ENCODE peak calls at places on chromosomes 5 and 9, in four cellular contexts. One of them, this sample, is unnamed.

GRCh38 chr9:87950765-87951488 is 23.4 kb downstream of the CDK20 start:
- DNase-seq in HepG2: peak
- DNase-seq in H1: no peak
- DNase-seq in GM12878: no peak
- DNase-seq in this sample: no peak

GRCh38 chr5:56064984-56065383 is 70.2 kb upstream of the IL6ST start:
- DNase-seq in HepG2: no peak
- DNase-seq in H1: no peak
- DNase-seq in GM12878: peak
- DNase-seq in this sample: no peak

GRCh38 chr5:71475788-71476384 is 20.4 kb downstream of the BDP1 start:
- DNase-seq in HepG2: peak
- DNase-seq in H1: no peak
- DNase-seq in GM12878: no peak
- DNase-seq in this sample: peak

GRCh38 chr9:123434619-123435240 is 78.7 kb downstream of the CRB2 start:
- DNase-seq in HepG2: peak
- DNase-seq in H1: peak
- DNase-seq in GM12878: no peak
- DNase-seq in this sample: no peak

GRCh38 chr9:89342948-89343347 is 24.6 kb downstream of the SECISBP2 start:
- DNase-seq in HepG2: no peak
- DNase-seq in H1: no peak
- DNase-seq in GM12878: no peak
- DNase-seq in this sample: no peak

GRCh38 chr9:131366745-131367401 is 27.0 kb upstream of the PRRC2B start:
- DNase-seq in HepG2: peak
- DNase-seq in H1: no peak
- DNase-seq in GM12878: no peak
- DNase-seq in this sample: no peak

GRCh38 chr9:124478014-124478753 is 27.9 kb downstream of the ADGRD2 start:
- DNase-seq in HepG2: no peak
- DNase-seq in H1: no peak
- DNase-seq in GM12878: no peak
- DNase-seq in this sample: no peak

GRCh38 chr5:78424680-78425079 is 64.3 kb downstream of the SCAMP1 start:
- DNase-seq in HepG2: no peak
- DNase-seq in H1: no peak
- DNase-seq in GM12878: no peak
- DNase-seq in this sample: no peak

GRCh38 chr5:138245717-138246116 is 28.7 kb downstream of the GFRA3 start:
- DNase-seq in HepG2: peak
- DNase-seq in H1: no peak
- DNase-seq in GM12878: no peak
- DNase-seq in this sample: no peak

GRCh38 chr5:181052526-181052927 is 12.5 kb downstream of the BTNL9 start:
- DNase-seq in HepG2: no peak
- DNase-seq in H1: no peak
- DNase-seq in GM12878: no peak
- DNase-seq in this sample: peak
- TF ChIP-seq POLR2AphosphoS5 in HepG2: no peak
- TF ChIP-seq POLR2AphosphoS5 in H1: no peak
- TF ChIP-seq POLR2AphosphoS5 in GM12878: no peak
- TF ChIP-seq POLR2AphosphoS5 in this sample: no peak

DNA sequence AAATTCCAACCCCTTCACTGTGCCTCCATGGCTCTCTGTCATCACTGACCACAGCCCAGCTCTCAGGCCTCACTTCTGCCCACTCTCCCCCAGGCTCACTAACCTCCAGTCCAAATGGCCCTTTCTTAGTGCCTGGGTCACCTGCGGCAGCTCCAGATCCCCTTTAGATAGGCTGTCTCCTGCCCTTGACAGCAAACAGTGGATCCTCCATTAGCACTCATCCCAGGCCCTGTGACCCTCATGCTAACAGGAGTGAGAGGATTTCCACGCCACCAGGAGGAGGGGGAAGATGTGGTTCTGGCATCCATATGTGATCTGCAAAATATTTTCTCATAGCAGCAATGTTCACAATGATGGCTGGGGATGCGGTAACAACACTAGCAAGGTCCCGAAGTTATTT is 139.4 kb downstream of the DCP2 start:
- DNase-seq in HepG2: no peak
- DNase-seq in H1: no peak
- DNase-seq in GM12878: no peak
- DNase-seq in this sample: no peak
- TF ChIP-seq TAF1 in HepG2: no peak
- TF ChIP-seq TAF1 in H1: no peak
- TF ChIP-seq TAF1 in GM12878: no peak
- TF ChIP-seq TAF1 in this sample: no peak

GRCh38 chr9:126860077-126860756 is at the start of gene ZBTB34:
- DNase-seq in HepG2: peak
- DNase-seq in H1: peak
- DNase-seq in GM12878: no peak
- DNase-seq in this sample: peak
- TF ChIP-seq POLR2A in HepG2: peak
- TF ChIP-seq POLR2A in H1: no peak
- TF ChIP-seq POLR2A in GM12878: peak
- TF ChIP-seq POLR2A in this sample: peak

DNA sequence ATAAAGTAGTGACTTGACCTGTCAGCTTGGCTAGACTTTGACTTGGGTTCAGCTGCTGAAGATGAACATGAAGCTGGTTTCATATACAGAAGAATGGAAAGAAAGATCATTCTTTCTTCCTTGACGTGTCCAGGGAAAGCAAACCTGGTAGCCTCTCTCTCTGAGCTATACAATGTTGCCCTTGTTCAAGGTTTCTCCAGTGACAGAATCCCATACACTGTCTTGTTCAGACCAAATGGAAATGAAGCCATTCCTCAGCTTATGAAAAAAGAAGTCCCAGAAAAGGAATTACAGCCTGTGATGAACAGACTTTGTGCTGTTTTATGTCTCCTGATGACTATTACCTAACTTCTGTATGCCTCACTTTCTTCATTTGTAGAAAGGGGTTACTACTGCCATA is 349.8 kb upstream of the KLF4 start:
- DNase-seq in HepG2: no peak
- DNase-seq in H1: no peak
- DNase-seq in GM12878: no peak
- DNase-seq in this sample: no peak
- TF ChIP-seq POLR2AphosphoS5 in HepG2: no peak
- TF ChIP-seq POLR2AphosphoS5 in H1: no peak
- TF ChIP-seq POLR2AphosphoS5 in GM12878: no peak
- TF ChIP-seq POLR2AphosphoS5 in this sample: no peak

DNA sequence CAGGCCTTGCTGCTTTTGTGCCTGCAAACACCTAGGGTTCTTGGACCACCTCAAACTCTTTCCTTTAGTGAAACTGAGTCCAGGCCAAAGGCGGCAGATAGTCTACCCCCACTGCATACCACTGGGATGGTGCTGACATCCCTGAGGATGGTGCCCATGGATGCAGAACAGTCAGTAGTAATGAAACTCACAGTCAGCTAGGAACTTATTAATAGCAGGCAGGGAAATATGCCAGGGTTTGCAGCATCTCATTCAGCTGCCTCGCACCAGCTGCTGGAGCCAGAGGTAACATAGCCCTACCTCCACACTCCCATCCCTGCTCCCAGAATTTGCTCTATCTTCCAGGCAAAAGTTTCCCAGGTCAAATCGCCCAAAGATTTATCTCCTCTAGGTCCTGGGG is 189.1 kb downstream of the SREK1 start:
- DNase-seq in HepG2: no peak
- DNase-seq in H1: no peak
- DNase-seq in GM12878: no peak
- DNase-seq in this sample: no peak
- TF ChIP-seq TAF1 in HepG2: no peak
- TF ChIP-seq TAF1 in H1: no peak
- TF ChIP-seq TAF1 in GM12878: no peak
- TF ChIP-seq TAF1 in this sample: no peak

GRCh38 chr5:76403963-76404693 is 1.0 kb downstream of the IQGAP2 start:
- DNase-seq in HepG2: peak
- DNase-seq in H1: peak
- DNase-seq in GM12878: peak
- DNase-seq in this sample: no peak

GRCh38 chr5:76403713-76403962 is 553 bp downstream of the IQGAP2 start:
- DNase-seq in HepG2: no peak
- DNase-seq in H1: no peak
- DNase-seq in GM12878: no peak
- DNase-seq in this sample: peak

GRCh38 chr5:76401801-76402250 is 1.3 kb upstream of the IQGAP2 start:
- DNase-seq in HepG2: no peak
- DNase-seq in H1: no peak
- DNase-seq in GM12878: peak
- DNase-seq in this sample: no peak

GRCh38 chr5:76402251-76402879 is 720 bp upstream of the IQGAP2 start:
- DNase-seq in HepG2: peak
- DNase-seq in H1: no peak
- DNase-seq in GM12878: peak
- DNase-seq in this sample: peak

DNA sequence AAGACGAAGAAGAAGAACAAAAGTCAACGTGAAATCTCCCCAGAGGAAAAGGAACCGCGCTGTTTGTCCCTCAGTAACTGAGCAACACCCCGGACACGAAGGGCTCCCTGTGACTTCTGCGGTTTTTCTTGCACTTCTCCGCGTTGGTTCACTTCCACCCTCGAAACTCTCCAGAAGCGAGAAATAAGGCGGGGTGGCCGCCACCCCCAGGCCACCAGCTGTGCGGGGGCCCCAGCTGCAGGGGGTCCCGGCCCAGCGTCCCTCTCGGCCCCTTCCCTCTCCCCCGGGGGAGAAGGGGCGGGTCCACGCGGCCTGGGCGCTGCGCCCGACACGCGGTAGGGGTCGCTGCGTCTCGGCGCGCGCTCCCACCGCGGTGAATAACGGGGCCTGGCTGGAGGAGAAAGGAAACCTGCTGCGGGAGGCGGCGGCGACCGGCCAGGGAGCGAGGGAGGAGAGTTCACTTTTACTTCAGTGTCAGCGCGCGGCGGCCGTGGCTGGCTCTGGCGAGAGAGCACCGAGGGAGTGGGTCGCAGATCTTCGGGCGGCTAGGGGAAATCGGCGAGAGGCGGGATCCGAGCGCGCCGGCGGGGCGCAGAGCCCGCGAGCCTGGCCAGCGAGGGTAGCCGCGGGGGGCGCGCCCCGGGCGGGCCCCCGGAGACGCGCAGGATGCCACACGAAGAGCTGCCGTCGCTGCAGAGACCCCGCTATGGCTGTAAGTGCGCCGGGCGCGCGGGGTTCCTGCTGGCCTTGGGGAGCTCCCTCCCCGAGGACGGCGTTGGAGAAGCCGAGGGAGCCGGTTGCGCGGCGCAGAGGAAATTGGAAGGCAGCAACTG is at the start of gene IQGAP2:
- DNase-seq in HepG2: peak
- DNase-seq in H1: no peak
- DNase-seq in GM12878: no peak
- DNase-seq in this sample: peak
- TF ChIP-seq POLR2A in HepG2: peak
- TF ChIP-seq POLR2A in H1: no peak
- TF ChIP-seq POLR2A in GM12878: peak
- TF ChIP-seq POLR2A in this sample: no peak

GRCh38 chr5:61330341-61330878 is 1.6 kb upstream of the ZSWIM6 start:
- DNase-seq in HepG2: peak
- DNase-seq in H1: no peak
- DNase-seq in GM12878: no peak
- DNase-seq in this sample: no peak
- TF ChIP-seq POLR2AphosphoS5 in HepG2: no peak
- TF ChIP-seq POLR2AphosphoS5 in H1: no peak
- TF ChIP-seq POLR2AphosphoS5 in GM12878: no peak
- TF ChIP-seq POLR2AphosphoS5 in this sample: no peak

GRCh38 chr5:21646469-21646868 is 1206.7 kb downstream of the CDH12 start:
- DNase-seq in HepG2: no peak
- DNase-seq in H1: no peak
- DNase-seq in GM12878: no peak
- DNase-seq in this sample: no peak

GRCh38 chr5:21644032-21644431 is 1209.1 kb downstream of the CDH12 start:
- DNase-seq in HepG2: no peak
- DNase-seq in H1: no peak
- DNase-seq in GM12878: no peak
- DNase-seq in this sample: no peak

DNA sequence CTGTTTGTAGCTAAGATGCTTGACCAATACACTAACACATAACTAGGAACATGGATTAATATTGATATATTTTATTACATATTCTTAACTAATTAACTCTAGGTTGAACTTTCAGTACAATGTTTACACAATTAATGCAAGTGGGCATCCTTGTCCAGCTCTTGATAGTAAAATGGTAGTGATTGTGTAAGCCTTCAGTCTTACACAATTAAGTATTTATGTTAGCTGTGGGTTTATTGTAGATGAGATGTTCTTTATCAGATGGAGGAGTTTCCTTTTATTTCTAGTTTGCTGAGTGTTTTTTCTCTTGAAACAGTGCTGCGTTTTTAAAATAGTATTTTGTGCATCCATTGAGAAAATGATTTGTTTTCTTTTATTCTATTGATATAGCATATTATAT is 1210.8 kb downstream of the CDH12 start:
- DNase-seq in HepG2: no peak
- DNase-seq in H1: no peak
- DNase-seq in GM12878: no peak
- DNase-seq in this sample: no peak
- TF ChIP-seq TAF1 in HepG2: no peak
- TF ChIP-seq TAF1 in H1: no peak
- TF ChIP-seq TAF1 in GM12878: no peak
- TF ChIP-seq TAF1 in this sample: no peak

DNA sequence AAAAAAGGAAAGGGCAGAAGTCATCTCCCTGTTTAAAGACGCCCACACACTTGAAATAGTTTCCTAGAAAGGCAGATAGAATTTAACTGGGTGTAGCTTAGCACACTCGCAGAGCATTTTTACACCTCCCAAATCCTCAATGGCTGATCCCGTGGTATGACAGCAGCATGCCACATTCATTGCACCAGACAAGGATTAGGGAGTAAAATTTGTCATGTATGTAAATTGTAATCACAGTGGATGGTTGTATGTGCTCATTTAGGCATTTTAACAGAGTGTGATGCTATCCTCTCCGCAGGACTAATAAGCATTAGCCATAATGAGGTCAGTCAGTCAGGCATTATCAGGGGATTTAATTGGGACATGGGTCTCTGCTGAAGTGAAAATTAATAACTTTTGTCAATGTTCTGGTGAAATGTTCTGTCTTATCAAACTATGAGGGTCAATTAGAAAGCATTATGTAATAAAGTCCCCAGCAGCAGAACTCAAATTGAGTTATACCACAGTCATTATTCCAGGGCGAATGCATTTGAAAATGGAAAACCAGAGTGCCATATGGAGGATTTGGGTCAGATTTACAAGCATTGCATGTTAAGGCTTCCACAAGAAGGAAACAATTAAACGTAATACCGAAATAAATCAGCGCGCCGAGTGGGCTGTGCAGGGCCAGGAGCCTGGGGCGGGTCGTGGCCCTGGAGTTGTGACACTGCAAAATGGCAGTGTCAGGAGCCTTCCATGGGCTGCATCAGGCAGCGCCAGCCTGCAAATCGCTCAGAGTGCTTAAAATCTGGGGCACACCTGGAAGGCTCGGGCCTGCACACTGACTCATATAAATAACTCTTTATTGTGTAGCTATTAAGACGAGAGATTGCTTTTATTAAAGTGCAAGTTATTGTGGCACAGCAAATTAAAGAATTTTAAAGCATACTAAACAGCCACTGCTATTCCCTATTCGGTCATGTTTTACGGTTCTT is 602.1 kb downstream of the BNC2 start:
- DNase-seq in HepG2: no peak
- DNase-seq in H1: no peak
- DNase-seq in GM12878: no peak
- DNase-seq in this sample: no peak
- TF ChIP-seq POLR2A in HepG2: no peak
- TF ChIP-seq POLR2A in H1: no peak
- TF ChIP-seq POLR2A in GM12878: no peak
- TF ChIP-seq POLR2A in this sample: no peak

GRCh38 chr9:35553670-35554543 is 51.2 kb upstream of the TESK1 start:
- DNase-seq in HepG2: peak
- DNase-seq in H1: no peak
- DNase-seq in GM12878: peak
- DNase-seq in this sample: no peak
- TF ChIP-seq POLR2AphosphoS5 in HepG2: no peak
- TF ChIP-seq POLR2AphosphoS5 in H1: no peak
- TF ChIP-seq POLR2AphosphoS5 in GM12878: no peak
- TF ChIP-seq POLR2AphosphoS5 in this sample: no peak